ENCODE peak calls at places on chromosomes 12 and 14, in six cellular contexts. B is tibial artery; S is Panc1; R is right atrium auricular region; Z is hepatocyte; D is CD4-positive, CD25-positive, alpha-beta regulatory T cell. Q is an unnamed sample.

GRCh38 chr12:20268121-20268732 is 100.1 kb upstream of the PDE3A start:
- DNase-seq in B (no peak), D (no peak), Z (no peak), R (no peak), S (no peak), Q (no peak)

GRCh38 chr12:49346659-49347306 is at the start of gene DNAJC22:
- DNase-seq in S (no peak), B (no peak), Z (peak; percentile 73), R (no peak), D (no peak), Q (peak; percentile 37)

GRCh38 chr12:3718100-3718499 is 34.8 kb downstream of the CRACR2A start:
- DNase-seq in S (no peak), Z (no peak), D (no peak), B (no peak), R (no peak), Q (no peak)

GRCh38 chr12:61188801-61189595 is 1071.2 kb upstream of the USP15 start:
- DNase-seq in S (no peak), R (no peak), Z (no peak), B (no peak), D (no peak), Q (no peak)

GRCh38 chr14:58746261-58746660 is 108.5 kb downstream of the DACT1 start:
- DNase-seq in S (no peak), D (no peak), Z (peak; percentile 43), R (no peak), B (no peak), Q (no peak)

GRCh38 chr12:26052652-26053051 is 72.2 kb downstream of the BHLHE41 start:
- DNase-seq in B (no peak), R (no peak), Z (no peak), D (no peak), S (peak; percentile 51), Q (no peak)

GRCh38 chr14:36105401-36105800 is 71.1 kb downstream of the PTCSC3 start:
- DNase-seq in Z (peak; percentile 9), R (no peak), B (no peak), D (no peak), S (no peak), Q (peak; percentile 33)

GRCh38 chr12:47280543-47281330 is 201.0 kb upstream of the AMIGO2 start:
- DNase-seq in D (no peak), B (no peak), R (no peak), S (no peak), Z (no peak), Q (no peak)

GRCh38 chr12:118827047-118827446 is 154.3 kb upstream of the SRRM4 start:
- DNase-seq in Z (no peak), D (no peak), S (no peak), R (no peak), B (no peak), Q (no peak)

GRCh38 chr14:60681271-60681670 is 32.0 kb upstream of the SIX1 start:
- DNase-seq in D (no peak), Z (no peak), R (no peak), B (no peak), S (no peak), Q (no peak)

GRCh38 chr12:93568091-93568490 is 4.4 kb upstream of the SOCS2 start:
- DNase-seq in Z (no peak), B (no peak), S (no peak), D (no peak), R (no peak), Q (no peak)

GRCh38 chr12:11969437-11970154 is 101.1 kb upstream of the BCL2L14 start:
- DNase-seq in S (no peak), D (no peak), R (no peak), Z (no peak), B (no peak), Q (no peak)

GRCh38 chr14:95057147-95057546 is 100.2 kb downstream of the DICER1 start:
- DNase-seq in D (no peak), B (no peak), Z (no peak), S (no peak), R (no peak), Q (no peak)

GRCh38 chr14:104559769-104560585 is 19.6 kb upstream of the C14orf180 start:
- DNase-seq in S (no peak), B (no peak), Z (no peak), D (no peak), R (no peak), Q (no peak)

GRCh38 chr14:104559043-104559768 is 20.4 kb upstream of the C14orf180 start:
- DNase-seq in Z (no peak), D (no peak), R (no peak), B (no peak), S (no peak), Q (no peak)

GRCh38 chr14:104561661-104562495 is 17.7 kb upstream of the C14orf180 start:
- DNase-seq in D (no peak), R (no peak), B (no peak), Z (no peak), S (no peak), Q (no peak)

GRCh38 chr14:104561124-104561531 is 18.4 kb upstream of the C14orf180 start:
- DNase-seq in R (no peak), Z (no peak), S (no peak), D (no peak), B (no peak), Q (no peak)

GRCh38 chr14:104560586-104560945 is 19.0 kb upstream of the C14orf180 start:
- DNase-seq in D (no peak), Z (no peak), R (no peak), S (no peak), B (no peak), Q (no peak)
- H3K4me3 ChIP-seq in D (no peak overlapping the region), Z (no peak overlapping the region), R (no peak overlapping the region), S (no peak overlapping the region), B (no peak overlapping the region), Q (no peak overlapping the region)

DNA sequence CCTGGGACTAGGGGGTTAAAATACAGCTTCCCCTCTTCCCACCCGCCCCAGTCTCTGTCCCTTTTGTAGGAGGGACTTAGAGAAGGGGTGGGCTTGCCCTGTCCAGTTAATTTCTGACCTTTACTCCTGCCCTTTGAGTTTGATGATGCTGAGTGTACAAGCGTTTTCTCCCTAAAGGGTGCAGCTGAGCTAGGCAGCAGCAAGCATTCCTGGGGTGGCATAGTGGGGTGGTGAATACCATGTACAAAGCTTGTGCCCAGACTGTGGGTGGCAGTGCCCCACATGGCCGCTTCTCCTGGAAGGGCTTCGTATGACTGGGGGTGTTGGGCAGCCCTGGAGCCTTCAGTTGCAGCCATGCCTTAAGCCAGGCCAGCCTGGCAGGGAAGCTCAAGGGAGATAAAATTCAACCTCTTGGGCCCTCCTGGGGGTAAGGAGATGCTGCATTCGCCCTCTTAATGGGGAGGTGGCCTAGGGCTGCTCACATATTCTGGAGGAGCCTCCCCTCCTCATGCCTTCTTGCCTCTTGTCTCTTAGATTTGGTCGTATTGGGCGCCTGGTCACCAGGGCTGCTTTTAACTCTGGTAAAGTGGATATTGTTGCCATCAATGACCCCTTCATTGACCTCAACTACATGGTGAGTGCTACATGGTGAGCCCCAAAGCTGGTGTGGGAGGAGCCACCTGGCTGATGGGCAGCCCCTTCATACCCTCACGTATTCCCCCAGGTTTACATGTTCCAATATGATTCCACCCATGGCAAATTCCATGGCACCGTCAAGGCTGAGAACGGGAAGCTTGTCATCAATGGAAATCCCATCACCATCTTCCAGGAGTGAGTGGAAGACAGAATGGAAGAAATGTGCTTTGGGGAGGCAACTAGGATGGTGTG is 1.9 kb downstream of the GAPDH start:
- DNase-seq in S (no peak), B (no peak), R (no peak), Z (no peak), D (peak; percentile 17), Q (no peak)
- H3K4me1 ChIP-seq in S (peaks cover 55% of the 10 kb centered on the region), B (peaks cover 57% of the 10 kb centered on the region), R (peaks cover 83% of the 10 kb centered on the region), Z (peaks cover 39% of the 10 kb centered on the region), D (peaks cover 84% of the 10 kb centered on the region), Q (peaks cover 26% of the 10 kb centered on the region)

GRCh38 chr12:74292351-74293194 is 245.1 kb upstream of the ATXN7L3B start:
- DNase-seq in D (no peak), S (no peak), Z (no peak), R (no peak), B (no peak), Q (no peak)
- H3K4me3 ChIP-seq in D (no peak overlapping the region), S (no peak overlapping the region), Z (no peak overlapping the region), R (no peak overlapping the region), B (no peak overlapping the region), Q (no peak overlapping the region)

DNA sequence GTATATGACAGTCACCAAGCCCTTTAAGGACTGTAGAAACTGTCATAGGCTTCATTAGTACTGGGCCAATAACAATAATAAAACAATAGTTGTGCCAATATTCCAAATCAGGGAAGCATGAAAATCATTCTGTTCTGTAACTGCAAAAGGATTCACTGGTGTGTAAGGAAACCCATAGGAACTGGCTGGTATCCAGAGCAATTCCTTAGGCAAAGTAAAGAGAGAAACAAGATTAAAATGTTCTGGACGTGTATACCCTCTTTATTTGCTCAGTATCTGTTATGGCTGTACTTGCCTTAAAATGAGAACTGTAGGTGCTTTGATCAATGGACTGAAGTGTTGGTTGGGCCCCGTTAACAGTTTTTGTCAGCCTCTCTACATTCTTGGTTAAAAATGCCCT is 72.4 kb upstream of the STAC3 start:
- DNase-seq in D (no peak), Z (no peak), B (no peak), S (no peak), R (no peak), Q (no peak)
- H3K4me1 ChIP-seq in D (no peaks in the 10 kb centered on the region), Z (peaks cover 4% of the 10 kb centered on the region), B (peaks cover 5% of the 10 kb centered on the region), S (peaks cover 4% of the 10 kb centered on the region), R (no peaks in the 10 kb centered on the region), Q (peaks cover 7% of the 10 kb centered on the region)

Q was measured in HAP-1.